ENCODE peak calls at places on chromosomes 6 and 20, in four cellular contexts. X, E, R and F are unnamed samples.

GRCh38 chr6:142796571-142796970 is 148.4 kb downstream of the HIVEP2 start:
- DNase-seq in X (no peak), E (no peak), R (no peak), F (no peak)

GRCh38 chr6:82963527-82963926 is 102.1 kb downstream of the UBE3D start:
- DNase-seq in R (no peak), E (no peak), X (no peak), F (no peak)

GRCh38 chr6:28648878-28649375 is 123.2 kb downstream of the GPX5 start:
- DNase-seq in R (no peak), E (no peak), X (no peak), F (no peak)

GRCh38 chr6:101399627-101399955 is 6.1 kb downstream of the GRIK2 start:
- DNase-seq in X (no peak), E (no peak), R (no peak), F (no peak)

GRCh38 chr6:162964703-162965140 is 236.9 kb downstream of the PACRG start:
- DNase-seq in R (no peak), E (no peak), X (no peak), F (no peak)

GRCh38 chr6:91299544-91300491 is 712.9 kb upstream of the MAP3K7 start:
- DNase-seq in E (no peak), R (no peak), X (no peak), F (no peak)

GRCh38 chr6:138945354-138945753 is 42.7 kb downstream of the REPS1 start:
- DNase-seq in R (no peak), X (no peak), E (no peak), F (peak)

GRCh38 chr20:3371757-3372156 is 35.7 kb downstream of the DNAAF9 start:
- DNase-seq in R (no peak), E (no peak), X (no peak), F (no peak)

GRCh38 chr6:136103763-136104311 is 146.3 kb downstream of the MTFR2 start:
- DNase-seq in X (peak), E (no peak), R (no peak), F (no peak)

GRCh38 chr20:49794336-49795124 is 18.1 kb upstream of the SLC9A8 start:
- DNase-seq in E (no peak), X (peak), R (no peak), F (no peak)

GRCh38 chr20:2599265-2600060 is 53.0 kb upstream of the NOP56 start:
- DNase-seq in E (no peak), R (no peak), X (peak), F (no peak)

GRCh38 chr6:85451586-85452306 is 1.9 kb downstream of the NT5E start:
- DNase-seq in X (no peak), E (no peak), R (no peak), F (no peak)

GRCh38 chr6:77451466-77451865 is 11.8 kb downstream of the HTR1B start:
- DNase-seq in X (no peak), E (no peak), R (no peak), F (no peak)

GRCh38 chr20:49957487-49957938 is 21.3 kb downstream of the RNF114 start:
- DNase-seq in E (no peak), X (no peak), R (no peak), F (no peak)

GRCh38 chr20:62931464-62931863 is 5.2 kb upstream of the DIDO1 start:
- DNase-seq in R (no peak), X (no peak), E (no peak), F (peak)

GRCh38 chr6:1424306-1424927 is 35.0 kb downstream of the FOXF2 start:
- DNase-seq in X (peak), E (peak), R (no peak), F (peak)

GRCh38 chr6:108673602-108674001 is 112.9 kb downstream of the FOXO3 start:
- DNase-seq in R (no peak), X (peak), E (no peak), F (no peak)

GRCh38 chr6:130366011-130366963 is at the start of gene TMEM200A:
- DNase-seq in X (peak), R (no peak), E (peak), F (no peak)

GRCh38 chr6:33607784-33608161 is 13.3 kb upstream of the ITPR3 start:
- DNase-seq in R (no peak), X (peak), E (peak), F (peak)

GRCh38 chr6:53922571-53922981 is 127.8 kb downstream of the LRRC1 start:
- DNase-seq in E (no peak), X (no peak), R (no peak), F (no peak)

GRCh38 chr6:156912431-156912830 is 135.3 kb downstream of the ARID1B start:
- DNase-seq in E (no peak), X (no peak), R (no peak), F (peak)

GRCh38 chr6:36545767-36546663 is 1.3 kb downstream of the STK38 start:
- DNase-seq in R (no peak), X (no peak), E (no peak), F (peak)

GRCh38 chr6:112227411-112227810 is 27.0 kb downstream of the LAMA4 start:
- DNase-seq in E (no peak), X (no peak), R (no peak), F (no peak)

GRCh38 chr20:40757087-40757486 is 68.1 kb upstream of the MAFB start:
- DNase-seq in R (no peak), X (no peak), E (no peak), F (no peak)

GRCh38 chr20:32551693-32552092 is 33.4 kb downstream of the NOL4L start:
- DNase-seq in R (no peak), X (no peak), E (no peak), F (no peak)

GRCh38 chr6:8940356-8940755 is 505.0 kb upstream of the SLC35B3 start:
- DNase-seq in E (no peak), X (no peak), R (no peak), F (no peak)

GRCh38 chr6:89597988-89598387 is 40.6 kb downstream of the LYRM2 start:
- DNase-seq in E (no peak), X (no peak), R (no peak), F (peak)

GRCh38 chr6:13668291-13668928 is 43.2 kb downstream of the RANBP9 start:
- DNase-seq in E (no peak), X (no peak), R (no peak), F (no peak)

GRCh38 chr20:63079971-63080370 is 73.2 kb upstream of the BHLHE23 start:
- DNase-seq in X (peak), R (no peak), E (no peak), F (no peak)

GRCh38 chr6:123802697-123803455 is 789 bp upstream of the NKAIN2 start:
- DNase-seq in X (peak), R (no peak), E (peak), F (peak)

GRCh38 chr6:124567401-124567800 is 394.8 kb upstream of the RNF217 start:
- DNase-seq in X (no peak), R (no peak), E (no peak), F (no peak)

GRCh38 chr20:8930691-8931090 is 138.2 kb upstream of the PLCB4 start:
- DNase-seq in X (no peak), E (no peak), R (no peak), F (no peak)

GRCh38 chr6:73577605-73578160 is 56.9 kb upstream of the EEF1A1 start:
- DNase-seq in E (no peak), R (no peak), X (no peak), F (no peak)